ENCODE peak calls at places on chromosomes 2 and 18, in six cellular contexts. J is heart left ventricle, B is BJ, N is kidney, A is lower lobe of right lung, M is AG09309. P is an unnamed sample.

GRCh38 chr2:222919841-222920609 is 59.2 kb downstream of the ACSL3 start:
- DNase-seq in J (no peak), B (peak), N (no peak), A (no peak), M (peak), P (no peak)

GRCh38 chr2:8554296-8554806 is 127.5 kb upstream of the ID2 start:
- DNase-seq in J (no peak), B (no peak), N (no peak), A (no peak), M (no peak), P (peak)

GRCh38 chr2:36670881-36671595 is 25.5 kb upstream of the VIT start:
- DNase-seq in J (no peak), B (no peak), N (no peak), A (no peak), M (peak), P (no peak)

GRCh38 chr2:58515827-58516574 is 274.9 kb upstream of the FANCL start:
- DNase-seq in J (no peak), B (no peak), N (no peak), A (no peak), M (no peak), P (no peak)

GRCh38 chr18:44725300-44726096 is 44.8 kb downstream of the SETBP1 start:
- DNase-seq in J (peak), B (no peak), N (peak), A (no peak), M (no peak), P (no peak)

GRCh38 chr18:1865869-1866268 is 705.4 kb downstream of the METTL4 start:
- DNase-seq in J (no peak), B (no peak), N (no peak), A (no peak), M (no peak), P (no peak)

GRCh38 chr2:71554706-71555056 is 101.3 kb downstream of the DYSF start:
- DNase-seq in J (no peak), B (no peak), N (no peak), A (peak), M (no peak), P (no peak)

GRCh38 chr2:85326946-85327756 is 638 bp downstream of the TGOLN2 start:
- DNase-seq in J (peak), B (no peak), N (peak), A (peak), M (no peak), P (peak)

GRCh38 chr18:48136051-48136543 is 205.6 kb upstream of the SMAD2 start:
- DNase-seq in J (peak), B (no peak), N (peak), A (peak), M (no peak), P (no peak)

GRCh38 chr18:50429207-50429948 is 54.5 kb downstream of the SKA1 start:
- DNase-seq in J (no peak), B (no peak), N (no peak), A (no peak), M (no peak), P (no peak)

GRCh38 chr2:147546109-147546508 is 298.7 kb upstream of the ACVR2A start:
- DNase-seq in J (no peak), B (no peak), N (peak), A (no peak), M (no peak), P (no peak)

GRCh38 chr2:38443021-38443541 is 66.0 kb upstream of the ATL2 start:
- DNase-seq in J (peak), B (no peak), N (no peak), A (no peak), M (no peak), P (no peak)

GRCh38 chr2:219483451-219484342 is 15.0 kb upstream of the GMPPA start:
- DNase-seq in J (no peak), B (no peak), N (no peak), A (no peak), M (no peak), P (no peak)

GRCh38 chr2:157822993-157823392 is 53.1 kb downstream of the ACVR1 start:
- DNase-seq in J (no peak), B (no peak), N (no peak), A (no peak), M (no peak), P (no peak)

GRCh38 chr18:389658-390357 is 110.7 kb downstream of the COLEC12 start:
- DNase-seq in J (no peak), B (no peak), N (no peak), A (no peak), M (no peak), P (no peak)

GRCh38 chr2:235900631-235901030 is 267.6 kb downstream of the GBX2 start:
- DNase-seq in J (no peak), B (no peak), N (no peak), A (no peak), M (no peak), P (no peak)

GRCh38 chr2:221042926-221043325 is 529.2 kb downstream of the EPHA4 start:
- DNase-seq in J (no peak), B (no peak), N (no peak), A (no peak), M (no peak), P (no peak)

GRCh38 chr2:174263989-174264388 is 15.7 kb upstream of the OLA1 start:
- DNase-seq in J (no peak), B (peak), N (no peak), A (no peak), M (peak), P (no peak)

GRCh38 chr2:84970266-84970955 is 550 bp upstream of the KCMF1 start:
- DNase-seq in J (peak), B (no peak), N (peak), A (peak), M (no peak), P (peak)

GRCh38 chr2:176110975-176111663 is 4.0 kb downstream of the HOXD11 start:
- DNase-seq in J (no peak), B (no peak), N (peak), A (no peak), M (no peak), P (no peak)

GRCh38 chr2:31235504-31235902 is 1.6 kb downstream of the EHD3 start:
- DNase-seq in J (no peak), B (peak), N (no peak), A (no peak), M (peak), P (no peak)

GRCh38 chr18:5995626-5996025 is 100.3 kb upstream of the TMEM200C start:
- DNase-seq in J (no peak), B (no peak), N (no peak), A (no peak), M (no peak), P (no peak)

GRCh38 chr2:45871541-45871940 is 220.1 kb downstream of the PRKCE start:
- DNase-seq in J (no peak), B (no peak), N (no peak), A (no peak), M (no peak), P (no peak)

DNA sequence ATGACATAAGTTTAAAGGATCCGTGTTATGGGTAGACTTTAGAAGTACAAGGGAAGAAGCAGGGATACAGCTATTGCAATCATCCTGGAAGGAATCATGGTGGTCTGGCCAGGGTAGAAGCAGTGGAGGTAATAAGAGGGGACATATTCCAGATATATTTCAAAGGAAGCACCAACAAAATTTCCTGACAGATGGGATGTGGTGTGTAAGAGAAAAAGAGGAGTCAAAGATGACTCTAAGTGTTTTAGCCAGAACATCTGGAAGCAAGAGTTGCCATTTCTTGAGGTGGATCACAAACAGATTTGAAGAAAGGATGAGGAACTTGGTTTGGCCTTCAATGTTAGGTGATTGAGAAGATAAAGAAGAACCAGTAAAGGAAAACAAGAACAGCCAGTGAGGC is 133.1 kb upstream of the CTAGE1 start:
- DNase-seq in J (no peak), B (no peak), N (no peak), A (no peak), M (no peak), P (no peak)
- H3K4me3 ChIP-seq in J (no peak), B (no peak), N (no peak), A (no peak), M (no peak), P (no peak)

GRCh38 chr2:206783718-206784117 is 18.3 kb downstream of the FASTKD2 start:
- DNase-seq in J (no peak), B (no peak), N (no peak), A (no peak), M (no peak), P (no peak)
- TF ChIP-seq CTCF in J (peak), B (peak), N (no peak), A (peak), M (peak), P (no peak)

GRCh38 chr2:65056990-65057375 is 767 bp downstream of the CEP68 start:
- DNase-seq in J (no peak), B (no peak), N (no peak), A (no peak), M (no peak), P (no peak)

GRCh38 chr2:65055427-65056214 is 595 bp upstream of the CEP68 start:
- DNase-seq in J (no peak), B (no peak), N (peak), A (peak), M (no peak), P (no peak)

GRCh38 chr2:65056215-65056989 is at the start of gene CEP68:
- DNase-seq in J (peak), B (peak), N (peak), A (peak), M (peak), P (peak)

GRCh38 chr2:65059071-65059470 is 2.9 kb downstream of the CEP68 start:
- DNase-seq in J (no peak), B (no peak), N (no peak), A (no peak), M (no peak), P (no peak)

GRCh38 chr2:65057391-65058052 is 1.3 kb downstream of the CEP68 start:
- DNase-seq in J (no peak), B (no peak), N (no peak), A (no peak), M (no peak), P (no peak)
- H3K4me3 ChIP-seq in J (peak), B (peak), N (peak), A (peak), M (peak), P (peak)

DNA sequence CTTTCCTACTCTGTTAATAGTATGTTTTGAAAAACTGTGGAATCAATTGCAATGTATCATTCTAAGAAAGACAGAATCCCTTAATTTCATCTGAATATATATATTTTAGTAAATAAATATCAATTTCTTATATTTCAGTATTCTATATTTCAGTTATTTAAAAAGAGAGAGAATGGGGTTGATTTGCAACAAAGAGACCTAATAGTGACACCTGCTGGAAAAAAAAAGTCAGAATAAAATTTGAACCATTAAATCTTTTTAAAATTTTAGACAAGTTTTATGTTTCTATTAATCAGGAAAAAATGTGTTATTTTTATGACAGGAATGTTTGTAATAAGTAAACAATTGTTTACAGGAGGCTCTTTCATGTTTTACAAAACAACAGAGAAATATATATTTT is 20.7 kb upstream of the CCNT2 start:
- DNase-seq in J (no peak), B (no peak), N (no peak), A (no peak), M (no peak), P (no peak)
- TF ChIP-seq CTCF in J (peak), B (peak), N (no peak), A (peak), M (peak), P (peak)

DNA sequence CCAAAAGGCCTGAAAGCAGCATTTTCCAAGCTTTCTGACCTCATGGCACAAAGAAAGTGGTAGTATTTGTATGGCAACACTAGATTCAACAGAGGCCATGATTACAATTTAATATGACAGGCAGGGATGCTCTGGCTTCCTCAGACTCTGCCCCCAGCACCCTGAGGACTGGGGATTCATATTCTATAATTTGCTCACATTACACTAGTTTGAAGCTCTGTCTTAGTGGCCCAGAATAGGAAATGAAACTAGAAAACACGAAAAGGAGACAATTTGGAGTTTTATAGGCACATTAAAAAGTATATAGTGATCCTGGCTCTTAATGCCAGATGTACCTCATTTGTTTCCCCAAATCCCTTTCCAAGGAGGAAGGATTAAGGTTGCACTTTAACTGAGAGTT is 173.0 kb upstream of the STK17B start:
- DNase-seq in J (no peak), B (no peak), N (no peak), A (no peak), M (no peak), P (no peak)
- H3K4me3 ChIP-seq in J (no peak), B (no peak), N (no peak), A (no peak), M (no peak), P (no peak)

GRCh38 chr18:13366131-13366530 is 147.6 kb downstream of the LDLRAD4 start:
- DNase-seq in J (no peak), B (no peak), N (no peak), A (no peak), M (no peak), P (no peak)
- TF ChIP-seq CTCF in J (no peak), B (no peak), N (no peak), A (no peak), M (no peak), P (no peak)

GRCh38 chr2:171432206-171432968 is 1.4 kb downstream of the METTL8 start:
- DNase-seq in J (no peak), B (no peak), N (no peak), A (no peak), M (no peak), P (no peak)
- H3K4me3 ChIP-seq in J (no peak), B (no peak), N (no peak), A (no peak), M (no peak), P (no peak)